ENCODE peak calls at places on chromosomes 3 and 15, in four cellular contexts. D is GM12878, U is HL-60, E is K562. Z is an unnamed sample.

GRCh38 chr3:49673715-49674490 is at the start of gene APEH:
- DNase-seq in D (peak), U (peak), E (peak), Z (peak)

GRCh38 chr15:100129677-100130076 is 212.1 kb downstream of the ADAMTS17 start:
- DNase-seq in D (no peak), U (no peak), E (no peak), Z (no peak)

GRCh38 chr3:41247055-41247454 is 47.8 kb downstream of the CTNNB1 start:
- DNase-seq in D (no peak), U (no peak), E (no peak), Z (no peak)

GRCh38 chr3:66499881-66500574 is 794 bp downstream of the LRIG1 start:
- DNase-seq in D (no peak), U (no peak), E (no peak), Z (peak)

GRCh38 chr3:151766454-151766853 is 32.7 kb downstream of the AADACL2 start:
- DNase-seq in D (no peak), U (no peak), E (no peak), Z (no peak)

GRCh38 chr3:169760479-169760878 is 4.4 kb downstream of the TERC start:
- DNase-seq in D (no peak), U (no peak), E (peak), Z (no peak)

GRCh38 chr3:46710229-46710628 is 7.4 kb downstream of the PRSS50 start:
- DNase-seq in D (no peak), U (no peak), E (no peak), Z (no peak)

GRCh38 chr15:100994597-100995446 is 75.7 kb downstream of the LRRK1 start:
- DNase-seq in D (no peak), U (no peak), E (no peak), Z (no peak)

GRCh38 chr15:25053000-25053815 is 98.4 kb downstream of the SNRPN start:
- DNase-seq in D (no peak), U (no peak), E (no peak), Z (no peak)

GRCh38 chr15:54808321-54808720 is 388.4 kb downstream of the RSL24D1 start:
- DNase-seq in D (no peak), U (no peak), E (no peak), Z (no peak)

GRCh38 chr3:28576590-28577220 is 228.1 kb upstream of the AZI2 start:
- DNase-seq in D (no peak), U (no peak), E (no peak), Z (no peak)

GRCh38 chr3:197482001-197482400 is 73.8 kb downstream of the BDH1 start:
- DNase-seq in D (no peak), U (no peak), E (no peak), Z (no peak)

GRCh38 chr15:65386376-65386775 is 8.6 kb upstream of the IGDCC3 start:
- DNase-seq in D (no peak), U (no peak), E (no peak), Z (no peak)

GRCh38 chr3:13073042-13073906 is at the start of gene IQSEC1:
- DNase-seq in D (no peak), U (no peak), E (no peak), Z (peak)
- TF ChIP-seq SPI1 in D (no peak), U (no peak), E (no peak), Z (no peak)

DNA sequence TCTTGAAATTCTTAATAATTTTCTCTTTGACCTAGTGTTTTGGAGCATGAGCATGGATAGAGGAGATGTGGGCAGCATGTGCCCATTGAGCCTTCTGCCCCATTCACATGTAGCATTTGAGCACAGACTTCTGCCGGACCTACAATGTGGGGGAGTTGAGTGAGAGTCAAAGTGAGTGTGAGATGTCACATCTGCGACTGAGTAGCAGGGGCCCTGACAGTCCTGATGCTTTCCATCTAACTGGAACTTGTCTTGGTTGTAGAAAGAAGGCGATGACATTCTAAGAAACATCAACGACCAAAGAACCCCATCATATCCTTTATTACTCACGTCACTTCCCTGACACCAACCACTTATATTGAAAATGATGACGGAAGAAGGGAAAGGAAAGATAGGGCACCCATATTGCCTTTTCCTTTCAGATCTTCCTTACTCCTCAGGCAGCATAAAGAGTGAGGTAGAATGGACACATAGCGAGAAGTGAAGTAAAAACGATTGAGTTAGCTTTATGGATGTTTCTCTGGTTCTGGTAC is 30.5 kb downstream of the SMAD3 start:
- DNase-seq in D (no peak), U (no peak), E (no peak), Z (no peak)
- TF ChIP-seq SPI1 in D (no peak), U (no peak), E (no peak), Z (no peak)

GRCh38 chr3:112770026-112770626 is 76.5 kb downstream of the CD200R1L start:
- DNase-seq in D (no peak), U (no peak), E (peak), Z (no peak)
- TF ChIP-seq SPI1 in D (no peak), U (no peak), E (no peak), Z (no peak)

GRCh38 chr15:58472821-58473581 is 41.2 kb downstream of the LIPC start:
- DNase-seq in D (no peak), U (no peak), E (no peak), Z (no peak)
- TF ChIP-seq SPI1 in D (peak), U (no peak), E (no peak), Z (peak)

GRCh38 chr3:190435618-190436017 is 14.1 kb downstream of the TMEM207 start:
- DNase-seq in D (no peak), U (no peak), E (no peak), Z (no peak)
- TF ChIP-seq SPI1 in D (no peak), U (no peak), E (no peak), Z (no peak)

GRCh38 chr15:59892995-59893394 is 111.1 kb upstream of the FOXB1 start:
- DNase-seq in D (no peak), U (no peak), E (peak), Z (no peak)
- TF ChIP-seq SPI1 in D (no peak), U (no peak), E (no peak), Z (no peak)

DNA sequence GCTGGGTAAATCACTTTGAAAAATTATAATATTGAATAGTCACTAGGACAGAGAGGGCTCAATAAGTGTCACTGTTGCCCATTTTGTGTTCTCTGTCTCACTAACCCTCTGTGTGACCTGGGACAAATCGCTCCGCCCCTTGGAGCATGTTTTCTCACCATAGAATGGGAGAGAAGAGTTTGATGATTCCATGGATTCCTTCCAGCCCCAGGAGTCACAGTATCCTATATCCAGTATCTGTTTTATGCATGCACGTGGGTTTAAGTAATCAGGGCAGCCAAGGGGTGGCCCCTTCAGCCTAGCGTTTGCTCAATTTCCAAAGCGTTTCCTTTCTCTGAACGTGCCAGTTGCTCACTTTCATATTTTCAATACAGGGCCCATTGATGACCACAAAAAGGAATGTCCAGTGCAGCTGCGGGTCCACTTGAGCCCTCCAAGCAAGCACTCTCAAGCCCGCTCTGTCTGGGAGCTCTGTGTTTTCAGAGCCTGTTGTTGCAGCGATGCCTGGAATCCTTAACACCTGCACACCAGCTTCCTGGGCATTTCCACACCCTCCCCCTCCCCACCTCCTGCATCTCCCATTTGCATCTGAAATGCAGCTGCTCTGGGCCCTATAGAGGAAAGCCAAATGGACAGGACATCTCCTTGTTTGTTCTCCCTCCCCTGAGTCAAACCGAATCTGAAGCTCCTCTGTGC is 164.4 kb upstream of the LPP start:
- DNase-seq in D (no peak), U (no peak), E (no peak), Z (no peak)
- TF ChIP-seq SPI1 in D (no peak), U (no peak), E (no peak), Z (no peak)

GRCh38 chr15:59295742-59296090 is 77.0 kb downstream of the MYO1E start:
- DNase-seq in D (no peak), U (no peak), E (no peak), Z (no peak)

GRCh38 chr15:59294961-59295741 is 77.5 kb downstream of the MYO1E start:
- DNase-seq in D (no peak), U (no peak), E (no peak), Z (no peak)

GRCh38 chr15:59298255-59298856 is 74.3 kb downstream of the MYO1E start:
- DNase-seq in D (peak), U (no peak), E (no peak), Z (peak)

GRCh38 chr15:59294574-59294960 is 78.1 kb downstream of the MYO1E start:
- DNase-seq in D (no peak), U (no peak), E (no peak), Z (no peak)

DNA sequence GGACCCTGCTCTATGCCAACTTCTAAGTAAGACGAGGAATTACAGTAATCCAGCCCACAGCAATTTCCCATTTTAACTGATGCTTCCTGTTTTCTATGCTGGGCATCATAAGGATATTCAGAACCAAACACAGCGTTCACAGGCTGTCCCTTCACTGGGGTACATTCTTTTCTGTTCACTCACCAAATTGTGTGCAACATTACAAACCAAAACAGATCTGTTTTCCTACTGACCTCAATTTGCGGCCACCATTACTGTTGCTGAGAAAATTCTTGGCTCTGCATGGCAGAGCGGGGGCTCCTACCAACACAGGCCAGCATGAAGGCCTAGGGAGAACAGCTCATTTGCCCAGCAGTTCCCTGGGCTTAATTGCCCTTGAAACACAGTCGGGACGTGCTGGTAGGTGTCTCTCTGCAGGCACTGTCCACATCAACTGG is 76.5 kb downstream of the MYO1E start:
- DNase-seq in D (no peak), U (no peak), E (no peak), Z (no peak)
- TF ChIP-seq SPI1 in D (no peak), U (no peak), E (no peak), Z (no peak)

GRCh38 chr3:119470851-119471250 is 2.1 kb downstream of the POGLUT1 start:
- DNase-seq in D (no peak), U (no peak), E (no peak), Z (no peak)

GRCh38 chr3:119469378-119470189 is 821 bp downstream of the POGLUT1 start:
- DNase-seq in D (peak), U (peak), E (no peak), Z (no peak)
- TF ChIP-seq SPI1 in D (no peak), U (no peak), E (no peak), Z (no peak)